ENCODE peak calls at places on chromosomes 2 and 18, in five cellular contexts. H is H1, I is H9, C is mesenchymal stem cell, D is neuronal stem cell. X is an unnamed sample.
A peak's percentile ranks its signal among the peaks of the same experiment; 100 is the strongest.

GRCh38 chr18:36532394-36532793 is 234.9 kb downstream of the FHOD3 start:
- DNase-seq in H (no peak), I (no peak), C (no peak), D (no peak), X (peak; percentile 85)

GRCh38 chr2:106965611-106966010 is 79.6 kb upstream of the ST6GAL2 start:
- DNase-seq in H (no peak), I (no peak), C (no peak), D (no peak), X (no peak)

GRCh38 chr2:75041226-75041625 is 82.8 kb downstream of the POLE4 start:
- DNase-seq in H (no peak), I (no peak), C (no peak), D (no peak), X (no peak)

GRCh38 chr2:23135481-23136100 is 249.4 kb upstream of the KLHL29 start:
- DNase-seq in H (peak; percentile 9), I (peak; percentile 53), C (no peak), D (no peak), X (peak; percentile 50)

GRCh38 chr2:235493402-235493774 is 455 bp upstream of the AGAP1 start:
- DNase-seq in H (no peak), I (no peak), C (no peak), D (no peak), X (peak; percentile 55)

GRCh38 chr2:207285451-207285771 is 119.7 kb upstream of the KLF7 start:
- DNase-seq in H (no peak), I (no peak), C (no peak), D (no peak), X (no peak)

GRCh38 chr18:1593091-1593490 is 688.4 kb downstream of the ADCYAP1 start:
- DNase-seq in H (no peak), I (no peak), C (no peak), D (no peak), X (no peak)

GRCh38 chr2:232526296-232527055 is 516 bp downstream of the CHRND start:
- DNase-seq in H (no peak), I (no peak), C (no peak), D (no peak), X (no peak)

GRCh38 chr18:31513189-31513907 is 15.4 kb downstream of the DSG2 start:
- DNase-seq in H (no peak), I (no peak), C (peak; percentile 90), D (no peak), X (peak; percentile 87)

GRCh38 chr2:197803033-197803444 is 1.4 kb upstream of the PLCL1 start:
- DNase-seq in H (no peak), I (no peak), C (peak; percentile 65), D (no peak), X (peak; percentile 70)

GRCh38 chr2:239274391-239275001 is 126.3 kb downstream of the HDAC4 start:
- DNase-seq in H (no peak), I (peak; percentile 36), C (no peak), D (peak; percentile 42), X (no peak)

GRCh38 chr18:45621068-45621511 is 5.8 kb downstream of the SLC14A2 start:
- DNase-seq in H (no peak), I (peak; percentile 52), C (peak; percentile 45), D (peak; percentile 47), X (peak; percentile 5)

GRCh38 chr2:128233790-128234395 is 84.8 kb downstream of the HS6ST1 start:
- DNase-seq in H (no peak), I (no peak), C (no peak), D (no peak), X (no peak)

GRCh38 chr2:235917506-235917905 is 250.7 kb downstream of the GBX2 start:
- DNase-seq in H (no peak), I (no peak), C (no peak), D (no peak), X (no peak)

GRCh38 chr2:144162652-144163051 is 357.3 kb downstream of the ZEB2 start:
- DNase-seq in H (no peak), I (peak; percentile 53), C (no peak), D (no peak), X (peak; percentile 9)

GRCh38 chr2:193966590-193966989 is 1690.4 kb upstream of the SLC39A10 start:
- DNase-seq in H (no peak), I (no peak), C (peak; percentile 53), D (no peak), X (peak; percentile 8)

GRCh38 chr2:163774862-163775261 is 39.1 kb upstream of the FIGN start:
- DNase-seq in H (no peak), I (no peak), C (peak; percentile 68), D (no peak), X (peak; percentile 77)

GRCh38 chr2:221422516-221423211 is 149.4 kb downstream of the EPHA4 start:
- DNase-seq in H (no peak), I (no peak), C (peak; percentile 48), D (no peak), X (no peak)

GRCh38 chr2:170816499-170817246 is at the start of gene GAD1:
- DNase-seq in H (no peak), I (peak; percentile 68), C (peak; percentile 48), D (peak; percentile 33), X (peak; percentile 63)

GRCh38 chr2:151886235-151886634 is 58.0 kb upstream of the ARL5A start:
- DNase-seq in H (no peak), I (no peak), C (peak; percentile 7), D (no peak), X (no peak)

GRCh38 chr18:22489694-22490093 is 72.0 kb upstream of the CTAGE1 start:
- DNase-seq in H (no peak), I (no peak), C (peak; percentile 7), D (no peak), X (peak; percentile 94)

GRCh38 chr2:157727693-157728092 is 99.0 kb upstream of the ACVR1C start:
- DNase-seq in H (no peak), I (no peak), C (no peak), D (no peak), X (no peak)

GRCh38 chr2:88187927-88188326 is 17.8 kb downstream of the THNSL2 start:
- DNase-seq in H (no peak), I (peak; percentile 72), C (no peak), D (no peak), X (no peak)

GRCh38 chr2:107822302-107822701 is 4.4 kb upstream of the RGPD4 start:
- DNase-seq in H (no peak), I (no peak), C (no peak), D (no peak), X (no peak)

GRCh38 chr2:57888463-57888862 is 158.1 kb upstream of the VRK2 start:
- DNase-seq in H (no peak), I (no peak), C (no peak), D (no peak), X (no peak)

GRCh38 chr2:156031121-156031520 is 301.4 kb downstream of the NR4A2 start:
- DNase-seq in H (no peak), I (no peak), C (no peak), D (no peak), X (no peak)

GRCh38 chr18:7492385-7492784 is 74.7 kb upstream of the PTPRM start:
- DNase-seq in H (no peak), I (no peak), C (no peak), D (no peak), X (no peak)

GRCh38 chr18:12021077-12021476 is 39.8 kb downstream of the IMPA2 start:
- DNase-seq in H (no peak), I (no peak), C (no peak), D (no peak), X (no peak)

GRCh38 chr2:70523996-70524965 is 29.3 kb downstream of the TGFA start:
- DNase-seq in H (peak; percentile 21), I (peak; percentile 65), C (no peak), D (no peak), X (peak; percentile 44)

DNA sequence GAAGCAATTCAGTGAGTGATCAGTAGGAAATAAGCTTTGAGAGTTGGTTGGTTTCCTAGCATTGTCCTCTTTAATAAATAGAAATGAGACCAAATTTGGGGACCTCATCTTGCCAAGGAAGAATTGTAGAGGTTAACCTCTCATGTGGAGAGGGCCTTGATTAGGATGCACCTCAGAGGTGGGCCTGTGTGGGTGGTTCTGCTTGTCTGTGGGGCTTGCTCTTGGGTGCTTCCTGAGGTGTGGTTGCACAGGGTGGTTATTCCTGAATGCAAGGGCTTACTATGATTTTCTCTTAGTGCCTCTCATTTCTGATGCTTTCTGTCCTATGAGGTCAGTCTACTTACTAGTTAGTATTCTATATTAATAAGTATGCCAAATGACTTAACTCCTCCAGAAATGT is 89.6 kb upstream of the MGAT5 start:
- DNase-seq in H (no peak), I (no peak), C (no peak), D (no peak), X (no peak)
- H2BK12ac ChIP-seq in H (no peak overlapping the region), I (no peak overlapping the region), C (no peak overlapping the region), D (no peak overlapping the region), X (no peak overlapping the region)

DNA sequence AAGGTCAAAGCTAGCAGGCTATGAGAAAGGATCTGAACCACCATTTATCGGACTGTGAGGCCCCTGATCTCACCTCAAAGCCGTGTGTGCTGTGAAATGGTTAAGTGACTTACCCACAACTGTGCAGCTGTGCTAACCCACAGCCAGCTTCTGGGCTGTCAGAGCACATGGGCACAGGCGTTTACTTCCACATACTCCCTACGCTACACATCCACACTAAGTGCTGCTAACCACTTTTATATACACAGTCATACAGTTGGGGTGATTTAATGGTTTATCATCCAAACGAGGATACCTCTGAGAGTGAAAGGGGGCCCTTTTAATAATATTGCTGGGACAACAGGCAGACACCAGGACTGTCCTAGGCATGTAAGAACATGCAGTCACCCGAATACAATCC is 37.3 kb downstream of the CYRIA start:
- DNase-seq in H (no peak), I (no peak), C (peak; percentile 59), D (no peak), X (no peak)
- H2AFZ ChIP-seq in H (no peak overlapping the region), I (no peak overlapping the region), C (no peak overlapping the region), D (no peak overlapping the region), X (no peak overlapping the region)

DNA sequence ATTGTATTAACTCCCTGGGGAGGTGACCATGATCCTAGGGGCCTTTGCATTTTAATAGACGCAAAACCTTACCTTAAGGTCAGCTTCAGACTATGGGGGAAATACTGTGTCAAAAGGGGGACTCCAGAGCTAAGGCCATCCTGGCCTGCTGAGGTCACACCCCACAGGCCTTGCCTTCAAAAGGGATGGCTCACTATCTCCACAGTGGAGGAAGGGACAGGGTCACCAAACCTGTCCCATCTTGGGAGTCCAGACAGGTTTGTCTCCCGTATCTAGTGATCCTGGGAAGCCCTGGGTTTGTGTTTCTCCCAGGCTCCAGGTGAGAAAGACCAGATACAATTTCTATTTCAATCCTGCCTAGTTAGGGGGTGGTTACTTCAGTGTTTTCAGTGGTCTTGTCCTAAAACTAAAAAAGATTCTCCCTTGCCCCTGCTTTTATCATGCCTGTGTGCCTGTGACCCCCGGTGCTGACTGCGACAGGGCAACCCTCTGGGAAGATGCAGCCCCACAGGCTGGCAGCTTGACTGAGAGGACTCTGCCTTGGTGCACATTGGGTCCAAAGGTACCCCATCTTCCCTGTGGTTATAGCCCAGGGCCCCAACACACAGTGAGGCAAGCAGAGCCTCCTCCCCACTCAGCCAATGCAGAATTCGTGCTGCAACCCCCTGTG is 24.8 kb downstream of the CAPN14 start:
- DNase-seq in H (no peak), I (no peak), C (no peak), D (no peak), X (no peak)
- H2BK12ac ChIP-seq in H (no peak overlapping the region), I (no peak overlapping the region), C (no peak overlapping the region), D (no peak overlapping the region), X (no peak overlapping the region)

DNA sequence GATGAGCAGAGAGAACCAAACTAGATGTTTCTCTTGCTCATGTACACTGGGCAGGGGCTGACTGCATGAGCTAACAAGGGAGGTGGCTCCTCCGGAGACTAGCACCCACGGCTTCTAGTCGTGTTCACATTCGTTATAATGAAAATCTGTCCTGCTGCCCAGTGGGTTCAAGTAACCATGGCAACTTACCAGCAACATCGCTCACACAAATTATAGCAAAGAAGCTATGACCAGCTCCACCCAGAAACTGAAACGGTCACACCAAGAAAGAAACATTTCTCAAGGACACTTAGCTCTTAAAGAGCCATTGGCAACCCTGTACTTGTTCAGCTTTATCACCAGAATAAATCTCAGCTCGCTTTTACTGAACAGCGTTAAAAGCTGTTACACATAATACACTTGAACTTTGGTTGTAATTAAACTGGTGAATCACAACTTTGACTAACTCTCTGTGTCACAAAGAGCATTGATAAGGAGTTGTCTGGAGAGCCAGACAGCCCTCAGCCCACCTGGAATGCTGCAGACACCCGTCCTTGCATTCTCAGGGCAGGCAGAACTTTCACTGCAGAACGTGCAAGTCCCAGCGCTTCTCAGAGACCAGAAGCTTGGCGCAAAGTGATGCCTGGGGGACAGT is 141.2 kb downstream of the PID1 start:
- DNase-seq in H (no peak), I (no peak), C (peak; percentile 47), D (no peak), X (peak; percentile 87)
- H2AFZ ChIP-seq in H (no peak overlapping the region), I (no peak overlapping the region), C (no peak overlapping the region), D (no peak overlapping the region), X (no peak overlapping the region)

X was measured in trophoblast cell.